ENCODE peak calls at places on chromosomes 7 and 10, in six cellular contexts. I, R, F, Y, Z and N are unnamed samples.

GRCh38 chr7:155489862-155490696 is 32.1 kb downstream of the EN2 start:
- DNase-seq in F (no peak), I (no peak), Z (no peak), Y (no peak), R (no peak), N (no peak)

GRCh38 chr10:24012249-24012803 is 196.6 kb upstream of the KIAA1217 start:
- DNase-seq in R (no peak), I (no peak), Y (no peak), F (no peak), Z (no peak), N (no peak)

GRCh38 chr10:89683911-89684310 is 17.5 kb upstream of the KIF20B start:
- DNase-seq in I (no peak), Y (no peak), Z (no peak), R (no peak), F (no peak), N (no peak)

GRCh38 chr10:100319736-100320135 is 10.3 kb downstream of the PKD2L1 start:
- DNase-seq in F (no peak), Z (no peak), R (no peak), I (no peak), Y (no peak), N (no peak)

GRCh38 chr10:329361-330099 is 194.3 kb downstream of the ZMYND11 start:
- DNase-seq in F (peak), Z (peak), I (no peak), Y (peak), R (peak), N (no peak)

GRCh38 chr7:147193476-147193875 is 1076.9 kb downstream of the CNTNAP2 start:
- DNase-seq in R (no peak), Y (no peak), I (no peak), F (no peak), Z (no peak), N (no peak)

GRCh38 chr10:33791295-33791694 is 456.8 kb upstream of the NRP1 start:
- DNase-seq in F (peak), I (no peak), R (no peak), Y (no peak), Z (no peak), N (no peak)

GRCh38 chr10:91345716-91346115 is 64.4 kb upstream of the HECTD2 start:
- DNase-seq in Z (no peak), Y (no peak), R (no peak), I (no peak), F (no peak), N (no peak)

GRCh38 chr10:89022734-89023133 is 32.1 kb downstream of the FAS start:
- DNase-seq in Z (no peak), I (no peak), Y (no peak), R (no peak), F (peak), N (no peak)

GRCh38 chr7:100079024-100079560 is 2.4 kb downstream of the ZNF3 start:
- DNase-seq in Y (no peak), I (no peak), F (no peak), R (no peak), Z (no peak), N (no peak)

GRCh38 chr10:45526309-45526708 is 146.3 kb downstream of the ZFAND4 start:
- DNase-seq in Z (no peak), I (no peak), Y (no peak), F (no peak), R (no peak), N (no peak)

GRCh38 chr7:139870406-139870805 is 41.3 kb downstream of the TBXAS1 start:
- DNase-seq in Y (no peak), F (peak), I (no peak), Z (no peak), R (no peak), N (no peak)

GRCh38 chr7:1021366-1021765 is 23.0 kb upstream of the GPR146 start:
- DNase-seq in Y (no peak), R (no peak), F (no peak), I (no peak), Z (no peak), N (no peak)

GRCh38 chr10:62047240-62047897 is 145.9 kb downstream of the ARID5B start:
- DNase-seq in R (no peak), Z (no peak), F (peak), Y (no peak), I (no peak), N (no peak)

GRCh38 chr7:151657173-151657572 is 137.5 kb upstream of the RHEB start:
- DNase-seq in R (no peak), Z (no peak), F (no peak), Y (no peak), I (no peak), N (no peak)

GRCh38 chr10:114767101-114767588 is 54.4 kb upstream of the FHIP2A start:
- DNase-seq in R (no peak), Z (peak), Y (no peak), F (peak), I (no peak), N (no peak)
- H3K27ac ChIP-seq in R (no peak), Z (no peak), Y (no peak), F (no peak), I (no peak), N (no peak)

DNA sequence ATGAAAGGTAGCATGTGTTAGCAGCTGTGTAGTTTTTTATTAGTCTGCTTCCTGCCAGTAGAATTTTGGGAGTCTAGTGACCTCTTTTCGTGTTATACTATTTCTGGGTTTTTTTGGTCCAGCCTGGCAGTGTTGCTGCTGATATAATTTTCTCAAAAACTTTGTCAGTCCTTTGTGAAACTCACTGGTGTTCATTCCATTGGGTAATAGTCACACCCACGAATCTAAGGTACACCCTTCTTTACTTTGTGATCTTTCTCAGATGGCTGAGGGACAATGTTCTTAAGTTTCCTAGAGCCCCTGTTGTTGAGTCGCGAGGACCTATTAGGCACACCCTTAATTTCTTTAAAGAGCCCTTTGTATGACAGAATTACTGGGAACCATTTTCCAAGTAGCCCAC is 52.3 kb downstream of the TPST1 start:
- DNase-seq in Z (no peak), R (no peak), F (no peak), I (no peak), Y (no peak), N (no peak)
- TF ChIP-seq CTCF in Z (no peak), R (no peak), F (no peak), I (no peak), Y (no peak), N (no peak)

GRCh38 chr10:28250782-28251181 is 52.1 kb downstream of the MPP7 start:
- DNase-seq in R (no peak), Y (no peak), F (peak), Z (peak), I (no peak), N (no peak)

GRCh38 chr10:28249512-28249911 is 53.4 kb downstream of the MPP7 start:
- DNase-seq in R (no peak), F (no peak), I (no peak), Z (no peak), Y (no peak), N (no peak)

GRCh38 chr10:28248092-28248491 is 54.8 kb downstream of the MPP7 start:
- DNase-seq in Y (no peak), Z (no peak), F (peak), R (peak), I (no peak), N (no peak)

GRCh38 chr10:28253174-28253783 is 49.6 kb downstream of the MPP7 start:
- DNase-seq in Y (no peak), Z (no peak), F (peak), I (no peak), R (no peak), N (no peak)

GRCh38 chr10:28250358-28250757 is 52.5 kb downstream of the MPP7 start:
- DNase-seq in Y (no peak), I (no peak), R (no peak), F (peak), Z (no peak), N (no peak)
- H3K27ac ChIP-seq in Y (no peak), I (no peak), R (no peak), F (no peak), Z (no peak), N (no peak)

GRCh38 chr10:29037348-29038113 is 251.3 kb upstream of the LYZL1 start:
- DNase-seq in R (no peak), Y (no peak), F (no peak), Z (no peak), I (no peak), N (no peak)

GRCh38 chr10:29039091-29039490 is 249.8 kb upstream of the LYZL1 start:
- DNase-seq in F (no peak), R (no peak), I (no peak), Y (no peak), Z (no peak), N (no peak)

GRCh38 chr10:29034592-29034991 is 254.3 kb upstream of the LYZL1 start:
- DNase-seq in I (no peak), F (no peak), Z (no peak), R (no peak), Y (no peak), N (no peak)

GRCh38 chr10:29033311-29033940 is 255.4 kb upstream of the LYZL1 start:
- DNase-seq in I (no peak), R (no peak), F (no peak), Z (no peak), Y (no peak), N (no peak)

DNA sequence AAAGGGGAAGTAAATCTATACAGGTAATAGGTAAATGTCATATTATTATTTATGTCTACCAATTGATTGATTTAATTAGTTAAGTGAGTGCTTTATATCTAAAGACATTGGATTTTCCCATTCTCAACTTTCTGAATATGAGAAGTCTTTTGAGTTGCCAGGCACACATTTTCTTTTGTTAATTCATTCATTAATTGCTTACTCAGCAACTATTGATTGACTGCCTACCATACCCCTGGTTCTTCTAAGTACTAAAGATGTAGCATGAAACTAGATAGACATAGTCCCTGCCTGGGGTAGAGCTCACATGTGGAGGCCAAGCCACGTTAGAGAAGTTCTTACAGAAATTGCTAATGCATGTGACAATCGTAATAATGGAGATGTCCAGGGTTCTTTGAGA is 253.1 kb upstream of the LYZL1 start:
- DNase-seq in Z (no peak), Y (no peak), F (no peak), I (no peak), R (no peak), N (no peak)
- TF ChIP-seq CTCF in Z (no peak), Y (no peak), F (no peak), I (no peak), R (no peak), N (no peak)